ENCODE peak calls at places on chromosome 11, in five cellular contexts. N, Q, L, T and U are unnamed samples.

GRCh38 chr11:6201486-6201885 is 2.5 kb downstream of the OR52W1 start:
- DNase-seq in N (no peak), Q (no peak), L (no peak), T (no peak), U (no peak)

GRCh38 chr11:16081756-16082531 is 274.4 kb downstream of the SOX6 start:
- DNase-seq in N (no peak), Q (no peak), L (no peak), T (no peak), U (peak; percentile 5)

GRCh38 chr11:134581121-134581626 is 169.1 kb upstream of the B3GAT1 start:
- DNase-seq in N (no peak), Q (no peak), L (no peak), T (no peak), U (no peak)

GRCh38 chr11:44915621-44916020 is 35.1 kb downstream of the TP53I11 start:
- DNase-seq in N (no peak), Q (no peak), L (no peak), T (no peak), U (no peak)

GRCh38 chr11:92717240-92717639 is 252.2 kb upstream of the MTNR1B start:
- DNase-seq in N (no peak), Q (no peak), L (no peak), T (no peak), U (no peak)

GRCh38 chr11:103842191-103842590 is 194.2 kb upstream of the DDI1 start:
- DNase-seq in N (no peak), Q (no peak), L (no peak), T (no peak), U (no peak)

GRCh38 chr11:57500526-57500925 is 15.0 kb downstream of the SLC43A1 start:
- DNase-seq in N (peak; percentile 71), Q (no peak), L (no peak), T (no peak), U (no peak)

GRCh38 chr11:709109-709997 is 3.3 kb downstream of the EPS8L2 start:
- DNase-seq in N (no peak), Q (no peak), L (no peak), T (no peak), U (no peak)

GRCh38 chr11:33893711-33894401 is 2.0 kb upstream of the LMO2 start:
- DNase-seq in N (no peak), Q (no peak), L (peak; percentile 19), T (no peak), U (no peak)

GRCh38 chr11:74611369-74611861 is 19.0 kb downstream of the POLD3 start:
- DNase-seq in N (no peak), Q (no peak), L (no peak), T (no peak), U (no peak)

GRCh38 chr11:111329306-111330204 is 31.2 kb downstream of the POU2AF3 start:
- DNase-seq in N (no peak), Q (no peak), L (no peak), T (peak; percentile 36), U (no peak)

GRCh38 chr11:110479070-110479444 is 49.3 kb downstream of the FDX1 start:
- DNase-seq in N (no peak), Q (no peak), L (no peak), T (no peak), U (no peak)

GRCh38 chr11:123054301-123055065 is 7.5 kb downstream of the HSPA8 start:
- DNase-seq in N (no peak), Q (no peak), L (no peak), T (peak; percentile 37), U (peak; percentile 40)

GRCh38 chr11:132718711-132719641 is 813.3 kb downstream of the OPCML start:
- DNase-seq in N (no peak), Q (no peak), L (peak; percentile 60), T (no peak), U (no peak)

GRCh38 chr11:43989162-43989961 is 46.9 kb downstream of the C11orf96 start:
- DNase-seq in N (no peak), Q (peak; percentile 62), L (no peak), T (peak; percentile 48), U (peak; percentile 75)

GRCh38 chr11:126989942-126990715 is 10.4 kb downstream of the KIRREL3 start:
- DNase-seq in N (peak; percentile 90), Q (peak; percentile 53), L (peak; percentile 15), T (peak; percentile 65), U (peak; percentile 65)

GRCh38 chr11:64947202-64947814 is 11.6 kb upstream of the GPHA2 start:
- DNase-seq in N (no peak), Q (no peak), L (no peak), T (no peak), U (no peak)

GRCh38 chr11:32429477-32429876 is 5.9 kb downstream of the WT1 start:
- DNase-seq in N (no peak), Q (no peak), L (no peak), T (no peak), U (no peak)

GRCh38 chr11:108609681-108610080 is 16.1 kb upstream of the EXPH5 start:
- DNase-seq in N (no peak), Q (no peak), L (no peak), T (no peak), U (no peak)
- H3K4me1 ChIP-seq in N (no peaks in the 10 kb centered on the region), Q (no peaks in the 10 kb centered on the region), L (no peaks in the 10 kb centered on the region), T (no peaks in the 10 kb centered on the region), U (no peaks in the 10 kb centered on the region)

GRCh38 chr11:95512177-95512576 is 277.4 kb downstream of the FAM76B start:
- DNase-seq in N (no peak), Q (no peak), L (no peak), T (peak; percentile 38), U (no peak)
- H3K4me1 ChIP-seq in N (no peaks in the 10 kb centered on the region), Q (peaks cover 12% of the 10 kb centered on the region), L (no peaks in the 10 kb centered on the region), T (no peaks in the 10 kb centered on the region), U (peaks cover 22% of the 10 kb centered on the region)

DNA sequence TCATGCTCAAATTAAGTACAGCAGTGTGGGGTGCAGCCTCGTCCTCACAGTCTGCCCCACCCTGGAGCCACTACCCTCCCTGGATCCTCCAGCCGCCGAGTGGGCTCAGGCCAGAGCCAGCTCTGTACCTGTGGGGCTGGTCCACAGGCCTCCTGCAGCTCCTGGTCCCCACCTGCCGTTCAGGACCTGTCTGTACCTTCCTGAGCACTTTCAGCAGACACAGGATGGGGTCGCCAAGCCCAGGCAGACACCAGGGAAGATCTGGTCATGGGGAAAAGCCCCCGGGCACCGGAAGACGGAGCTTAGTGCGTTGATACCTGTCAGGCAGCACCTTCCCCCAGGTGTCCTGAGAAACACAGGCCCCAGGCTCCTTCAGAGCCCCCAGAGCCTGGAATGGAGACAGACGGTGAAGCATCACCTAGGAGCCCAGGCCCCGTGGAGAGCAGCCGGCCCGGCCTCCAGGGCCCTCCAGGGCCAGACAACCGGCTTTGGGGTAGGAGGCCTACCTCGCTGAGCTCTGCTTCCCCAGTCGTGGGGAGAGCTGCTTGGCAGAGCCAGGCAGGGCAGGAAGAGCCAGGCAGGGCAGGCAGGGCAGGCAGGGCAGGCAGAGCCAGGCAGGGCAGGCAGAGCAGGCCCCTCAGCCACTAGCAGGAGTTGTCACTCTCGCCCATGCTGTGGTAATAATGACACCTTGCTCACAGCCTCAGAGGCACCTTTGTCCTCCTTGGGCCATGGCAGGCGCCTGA is 9.8 kb downstream of the TSPAN32 start:
- DNase-seq in N (no peak), Q (no peak), L (no peak), T (no peak), U (no peak)
- H3K4me1 ChIP-seq in N (peaks cover 9% of the 10 kb centered on the region), Q (peaks cover 38% of the 10 kb centered on the region), L (peaks cover 7% of the 10 kb centered on the region), T (peaks cover 51% of the 10 kb centered on the region), U (peaks cover 35% of the 10 kb centered on the region)

GRCh38 chr11:23272095-23272494 is 411.8 kb upstream of the CCDC179 start:
- DNase-seq in N (no peak), Q (no peak), L (no peak), T (no peak), U (no peak)
- H3K4me1 ChIP-seq in N (no peaks in the 10 kb centered on the region), Q (no peaks in the 10 kb centered on the region), L (no peaks in the 10 kb centered on the region), T (no peaks in the 10 kb centered on the region), U (no peaks in the 10 kb centered on the region)

DNA sequence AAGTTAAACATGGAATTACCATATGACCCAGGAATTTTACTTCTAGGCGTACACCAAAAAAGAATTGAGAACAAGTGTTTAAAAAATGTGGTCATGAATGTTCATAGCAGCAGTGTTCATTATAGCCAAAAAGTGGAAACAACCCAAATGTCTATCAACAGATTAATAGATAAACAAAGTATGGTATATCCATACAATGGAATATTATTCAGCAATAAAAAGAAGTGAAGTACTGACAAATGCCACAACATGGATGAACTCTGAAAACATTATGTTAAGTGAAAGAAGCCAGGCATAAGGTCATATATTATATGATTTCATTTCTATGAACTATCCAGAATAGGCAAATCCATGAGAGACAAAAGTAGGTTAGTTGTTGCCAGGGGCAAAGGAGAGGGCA is 141.7 kb upstream of the NAV2 start:
- DNase-seq in N (no peak), Q (no peak), L (no peak), T (no peak), U (no peak)
- H3K4me1 ChIP-seq in N (no peaks in the 10 kb centered on the region), Q (no peaks in the 10 kb centered on the region), L (no peaks in the 10 kb centered on the region), T (peaks cover under 1% of the 10 kb centered on the region), U (no peaks in the 10 kb centered on the region)

GRCh38 chr11:17652556-17652955 is 66.8 kb upstream of the MYOD1 start:
- DNase-seq in N (no peak), Q (no peak), L (no peak), T (no peak), U (no peak)
- H3K4me1 ChIP-seq in N (no peaks in the 10 kb centered on the region), Q (no peaks in the 10 kb centered on the region), L (no peaks in the 10 kb centered on the region), T (no peaks in the 10 kb centered on the region), U (no peaks in the 10 kb centered on the region)

GRCh38 chr11:117834838-117835443 is 10.4 kb upstream of the FXYD2 start:
- DNase-seq in N (peak; percentile 23), Q (no peak), L (no peak), T (no peak), U (no peak)
- H3K4me1 ChIP-seq in N (peaks cover 12% of the 10 kb centered on the region), Q (peaks cover 29% of the 10 kb centered on the region), L (peaks cover 15% of the 10 kb centered on the region), T (no peaks in the 10 kb centered on the region), U (peaks cover 27% of the 10 kb centered on the region)

GRCh38 chr11:1730230-1730629 is 20.2 kb downstream of the IFITM10 start:
- DNase-seq in N (no peak), Q (no peak), L (no peak), T (no peak), U (no peak)
- H3K4me1 ChIP-seq in N (no peaks in the 10 kb centered on the region), Q (peaks cover 8% of the 10 kb centered on the region), L (peaks cover 25% of the 10 kb centered on the region), T (no peaks in the 10 kb centered on the region), U (no peaks in the 10 kb centered on the region)

GRCh38 chr11:61912530-61912898 is 4.9 kb downstream of the RAB3IL1 start:
- DNase-seq in N (no peak), Q (peak; percentile 58), L (no peak), T (no peak), U (peak; percentile 46)
- H3K4me1 ChIP-seq in N (no peaks in the 10 kb centered on the region), Q (peaks cover 74% of the 10 kb centered on the region), L (no peaks in the 10 kb centered on the region), T (peaks cover 55% of the 10 kb centered on the region), U (peaks cover 10% of the 10 kb centered on the region)

GRCh38 chr11:27350503-27350902 is 12.5 kb downstream of the CCDC34 start:
- DNase-seq in N (no peak), Q (no peak), L (no peak), T (no peak), U (no peak)

GRCh38 chr11:27347361-27347760 is 15.7 kb downstream of the CCDC34 start:
- DNase-seq in N (no peak), Q (no peak), L (no peak), T (no peak), U (no peak)

GRCh38 chr11:27352781-27353180 is 10.2 kb downstream of the CCDC34 start:
- DNase-seq in N (no peak), Q (no peak), L (no peak), T (no peak), U (no peak)

GRCh38 chr11:27347949-27348879 is 14.8 kb downstream of the CCDC34 start:
- DNase-seq in N (no peak), Q (no peak), L (no peak), T (no peak), U (no peak)

DNA sequence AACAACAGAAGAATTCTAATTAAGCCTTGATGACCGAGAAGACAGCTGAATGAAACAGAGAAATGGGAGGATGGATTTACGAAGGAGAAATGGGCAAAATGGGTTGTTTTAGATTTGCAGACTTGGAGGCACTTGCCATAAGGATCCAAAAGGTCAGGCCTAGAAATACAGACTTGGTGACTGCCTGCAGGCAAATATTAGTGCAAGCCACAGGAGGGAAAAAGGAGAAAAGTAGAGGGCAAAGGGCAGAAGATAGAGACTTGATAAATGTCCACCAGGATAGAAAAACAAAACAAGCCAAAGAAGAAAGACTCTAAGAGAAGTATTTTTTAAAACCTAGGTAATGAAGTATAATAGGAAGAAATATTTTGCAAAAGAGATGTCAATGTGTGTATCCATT is 13.1 kb downstream of the CCDC34 start:
- DNase-seq in N (no peak), Q (no peak), L (no peak), T (no peak), U (no peak)
- H3K4me1 ChIP-seq in N (peaks cover 29% of the 10 kb centered on the region), Q (no peaks in the 10 kb centered on the region), L (no peaks in the 10 kb centered on the region), T (no peaks in the 10 kb centered on the region), U (peaks cover 11% of the 10 kb centered on the region)